ENCODE peak calls at places on chromosome 21, in seven cellular contexts. U is effector CD4-positive, alpha-beta T cell; J is mesothelial cell of epicardium; K is central memory CD4-positive, alpha-beta T cell; F is NCI-H510A treated with DMSO at 0.1 percent for 48 hours; O is lung; Z is GM23248. P is an unnamed sample.

GRCh38 chr21:38139380-38140168 is 117.2 kb upstream of the KCNJ15 start:
- DNase-seq in O (peak), U (no peak), J (no peak), F (peak), K (no peak), Z (peak), P (no peak)

GRCh38 chr21:29215709-29216108 is 83.0 kb upstream of the BACH1 start:
- DNase-seq in O (no peak), U (no peak), F (no peak), K (no peak), Z (peak), J (no peak), P (no peak)

GRCh38 chr21:41090981-41091380 is 77.0 kb upstream of the BACE2 start:
- DNase-seq in J (no peak), K (no peak), F (peak), U (no peak), Z (no peak), O (no peak), P (no peak)

GRCh38 chr21:31727181-31727580 is 4.7 kb downstream of the SCAF4 start:
- DNase-seq in O (no peak), J (no peak), Z (no peak), F (no peak), K (no peak), U (no peak), P (no peak)

GRCh38 chr21:44773291-44773932 is 28.2 kb downstream of the UBE2G2 start:
- DNase-seq in O (no peak), Z (no peak), K (no peak), U (no peak), J (no peak), F (peak), P (no peak)

GRCh38 chr21:35922618-35923017 is 137.7 kb downstream of the SETD4 start:
- DNase-seq in U (no peak), O (no peak), F (no peak), Z (peak), J (no peak), K (no peak), P (no peak)

GRCh38 chr21:26007911-26008579 is 162.5 kb downstream of the APP start:
- DNase-seq in F (peak), Z (peak), J (no peak), U (no peak), O (no peak), K (no peak), P (peak)

GRCh38 chr21:36661511-36662309 is 37.2 kb upstream of the SIM2 start:
- DNase-seq in K (no peak), U (no peak), F (peak), Z (peak), J (no peak), O (no peak), P (peak)

GRCh38 chr21:26624983-26625519 is 52.0 kb upstream of the CYYR1 start:
- DNase-seq in U (no peak), J (no peak), Z (no peak), K (no peak), O (no peak), F (no peak), P (peak)

GRCh38 chr21:40204956-40205355 is 337.7 kb downstream of the PCP4 start:
- DNase-seq in O (no peak), Z (no peak), J (no peak), K (no peak), U (no peak), F (no peak), P (no peak)

GRCh38 chr21:36487641-36488307 is 7.9 kb upstream of the CLDN14 start:
- DNase-seq in O (peak), U (no peak), K (no peak), Z (peak), J (no peak), F (peak), P (no peak)

GRCh38 chr21:39452207-39452964 is 616 bp downstream of the SH3BGR start:
- DNase-seq in O (no peak), U (no peak), Z (peak), K (no peak), J (no peak), F (no peak), P (peak)

GRCh38 chr21:32207096-32207716 is 71.6 kb downstream of the MIS18A start:
- DNase-seq in K (no peak), O (peak), F (peak), U (no peak), J (no peak), Z (no peak), P (no peak)

GRCh38 chr21:42358937-42359336 is 7.4 kb downstream of the TFF1 start:
- DNase-seq in J (no peak), K (no peak), F (no peak), O (no peak), Z (no peak), U (no peak), P (no peak)

GRCh38 chr21:36890086-36890485 is 76.4 kb downstream of the HLCS start:
- DNase-seq in K (no peak), O (peak), F (no peak), Z (peak), U (no peak), J (no peak), P (no peak)

GRCh38 chr21:45575304-45575992 is 33.2 kb upstream of the SLC19A1 start:
- DNase-seq in K (no peak), J (no peak), Z (no peak), O (no peak), U (no peak), F (no peak), P (no peak)

GRCh38 chr21:36691539-36692124 is 7.3 kb upstream of the SIM2 start:
- DNase-seq in F (no peak), K (no peak), J (no peak), Z (no peak), U (no peak), O (no peak), P (no peak)

GRCh38 chr21:36478207-36478701 is 1.7 kb downstream of the CLDN14 start:
- DNase-seq in K (no peak), J (no peak), U (no peak), F (no peak), O (no peak), Z (peak), P (peak)

GRCh38 chr21:14968821-14969220 is 96.0 kb downstream of the NRIP1 start:
- DNase-seq in O (no peak), U (no peak), J (no peak), Z (peak), F (no peak), K (no peak), P (no peak)

GRCh38 chr21:21165063-21165645 is 166.9 kb downstream of the NCAM2 start:
- DNase-seq in J (no peak), K (no peak), U (no peak), F (no peak), O (no peak), Z (peak), P (peak)

GRCh38 chr21:31128234-31128633 is 90.0 kb upstream of the KRTAP19-8 start:
- DNase-seq in Z (no peak), U (no peak), K (no peak), O (no peak), J (no peak), F (no peak), P (no peak)

GRCh38 chr21:41868062-41868710 is 11.0 kb downstream of the PRDM15 start:
- DNase-seq in F (no peak), Z (peak), U (no peak), K (no peak), J (no peak), O (no peak), P (peak)

GRCh38 chr21:45629046-45629981 is 14.2 kb upstream of the PCBP3 start:
- DNase-seq in F (no peak), O (no peak), J (no peak), U (no peak), K (no peak), Z (no peak), P (no peak)

GRCh38 chr21:34830386-34831140 is 161.8 kb downstream of the CLIC6 start:
- DNase-seq in J (no peak), F (no peak), U (no peak), O (no peak), Z (no peak), K (no peak), P (no peak)

GRCh38 chr21:45257673-45258341 is 29.9 kb downstream of the POFUT2 start:
- DNase-seq in U (no peak), K (no peak), O (no peak), J (peak), Z (no peak), F (no peak), P (no peak)

GRCh38 chr21:42097860-42098259 is 26.7 kb downstream of the UMODL1 start:
- DNase-seq in U (no peak), F (peak), K (no peak), O (peak), Z (peak), J (no peak), P (peak)

GRCh38 chr21:41215856-41216408 is 48.0 kb downstream of the BACE2 start:
- DNase-seq in O (no peak), Z (no peak), K (no peak), U (no peak), F (no peak), J (no peak), P (peak)

GRCh38 chr21:18987515-18988026 is 584.0 kb upstream of the TMPRSS15 start:
- DNase-seq in F (no peak), U (no peak), O (no peak), J (no peak), Z (no peak), K (no peak), P (no peak)

GRCh38 chr21:41899431-41900202 is 20.5 kb upstream of the PRDM15 start:
- DNase-seq in J (no peak), U (no peak), O (no peak), F (no peak), Z (no peak), K (no peak), P (no peak)

GRCh38 chr21:39215078-39215477 is 31.8 kb upstream of the PSMG1 start:
- DNase-seq in J (no peak), O (no peak), U (no peak), K (no peak), F (no peak), Z (no peak), P (no peak)

GRCh38 chr21:17231124-17231523 is 281.7 kb upstream of the CXADR start:
- DNase-seq in O (no peak), K (no peak), Z (no peak), J (no peak), U (no peak), F (no peak), P (no peak)

GRCh38 chr21:41481191-41481590 is 26.8 kb downstream of the TMPRSS2 start:
- DNase-seq in O (no peak), K (no peak), Z (peak), J (no peak), F (no peak), U (no peak), P (no peak)

P was measured in myocyte.